ENCODE peak calls at places on chromosomes 1 and 21, in seven cellular contexts. T is ELF-1; N is T-helper 2 cell; R is type B pancreatic cell; U is mesenchymal stem cell; W is Jurkat, Clone E6-1; A is T-helper 9 cell. J is an unnamed sample.

GRCh38 chr1:159141584-159142518 is 29.6 kb upstream of the CADM3 start:
- DNase-seq in T (peak; percentile 5), N (no peak), R (no peak), U (no peak), W (no peak), A (no peak), J (no peak)

GRCh38 chr1:913491-914252 is 10.1 kb upstream of the SAMD11 start:
- DNase-seq in T (no peak), N (no peak), R (no peak), U (no peak), W (no peak), A (no peak), J (no peak)

GRCh38 chr1:59473813-59474212 is 176.9 kb downstream of the FGGY start:
- DNase-seq in T (no peak), N (no peak), R (no peak), U (no peak), W (no peak), A (no peak), J (no peak)

GRCh38 chr21:45286671-45287437 is 841 bp downstream of the POFUT2 start:
- DNase-seq in T (peak; percentile 81), N (no peak), R (peak; percentile 75), U (peak; percentile 48), W (no peak), A (no peak), J (no peak)

GRCh38 chr21:43957128-43957571 is 55.0 kb upstream of the TRAPPC10 start:
- DNase-seq in T (no peak), N (no peak), R (peak; percentile 68), U (no peak), W (no peak), A (no peak), J (no peak)

GRCh38 chr1:168970945-168971799 is 135.3 kb upstream of the ATP1B1 start:
- DNase-seq in T (no peak), N (no peak), R (no peak), U (no peak), W (no peak), A (no peak), J (no peak)

GRCh38 chr1:204083491-204083890 is 10.6 kb downstream of the SOX13 start:
- DNase-seq in T (no peak), N (no peak), R (no peak), U (no peak), W (no peak), A (no peak), J (no peak)

GRCh38 chr1:234977891-234978396 is 150.7 kb downstream of the TOMM20 start:
- DNase-seq in T (no peak), N (no peak), R (no peak), U (no peak), W (peak; percentile 46), A (peak; percentile 25), J (no peak)

GRCh38 chr1:234768569-234769283 is 158.7 kb upstream of the IRF2BP2 start:
- DNase-seq in T (no peak), N (peak; percentile 30), R (no peak), U (no peak), W (no peak), A (no peak), J (no peak)

GRCh38 chr1:169108897-169109560 is 2.5 kb downstream of the ATP1B1 start:
- DNase-seq in T (no peak), N (no peak), R (no peak), U (peak; percentile 88), W (no peak), A (no peak), J (no peak)

GRCh38 chr1:232578681-232579195 is 51.2 kb downstream of the SIPA1L2 start:
- DNase-seq in T (peak; percentile 58), N (no peak), R (no peak), U (peak; percentile 63), W (peak; percentile 76), A (no peak), J (no peak)

GRCh38 chr1:33072707-33073106 is 8.2 kb upstream of the AZIN2 start:
- DNase-seq in T (no peak), N (no peak), R (no peak), U (no peak), W (no peak), A (no peak), J (no peak)

GRCh38 chr1:198653815-198654413 is 15.1 kb downstream of the PTPRC start:
- DNase-seq in T (no peak), N (no peak), R (no peak), U (no peak), W (no peak), A (no peak), J (no peak)

GRCh38 chr1:44040418-44040817 is 9.2 kb upstream of the SLC6A9 start:
- DNase-seq in T (no peak), N (no peak), R (no peak), U (no peak), W (no peak), A (no peak), J (no peak)

GRCh38 chr1:67460648-67461500 is 30.7 kb upstream of the SERBP1 start:
- DNase-seq in T (peak; percentile 54), N (no peak), R (no peak), U (no peak), W (no peak), A (no peak), J (no peak)

GRCh38 chr1:56688522-56689026 is 43.5 kb downstream of the PRKAA2 start:
- DNase-seq in T (peak; percentile 31), N (no peak), R (no peak), U (peak; percentile 77), W (no peak), A (no peak), J (no peak)

GRCh38 chr1:187294421-187295201 is 465.9 kb downstream of the PLA2G4A start:
- DNase-seq in T (no peak), N (no peak), R (no peak), U (no peak), W (no peak), A (no peak), J (no peak)

GRCh38 chr1:235953801-235954200 is 87.1 kb upstream of the LYST start:
- DNase-seq in T (no peak), N (no peak), R (no peak), U (peak; percentile 82), W (no peak), A (no peak), J (no peak)

GRCh38 chr21:36973986-36974850 is 7.7 kb upstream of the HLCS start:
- DNase-seq in T (no peak), N (no peak), R (no peak), U (no peak), W (no peak), A (no peak), J (no peak)

GRCh38 chr1:245753807-245754206 is 599.0 kb downstream of the KIF26B start:
- DNase-seq in T (no peak), N (no peak), R (no peak), U (no peak), W (no peak), A (no peak), J (no peak)

GRCh38 chr1:201164645-201165044 is 10.4 kb upstream of the TMEM9 start:
- DNase-seq in T (no peak), N (no peak), R (no peak), U (no peak), W (no peak), A (no peak), J (no peak)

GRCh38 chr1:3459940-3460652 is 5.6 kb downstream of the ARHGEF16 start:
- DNase-seq in T (peak; percentile 59), N (no peak), R (no peak), U (no peak), W (no peak), A (no peak), J (no peak)

GRCh38 chr1:1061682-1062363 is 12.3 kb downstream of the RNF223 start:
- DNase-seq in T (no peak), N (no peak), R (no peak), U (no peak), W (no peak), A (no peak), J (no peak)

GRCh38 chr1:17696417-17697301 is 58.5 kb upstream of the ACTL8 start:
- DNase-seq in T (peak; percentile 59), N (no peak), R (no peak), U (peak; percentile 63), W (no peak), A (no peak), J (no peak)

GRCh38 chr21:33864150-33864549 is 51.5 kb downstream of the ATP5PO start:
- DNase-seq in T (no peak), N (no peak), R (no peak), U (no peak), W (no peak), A (no peak), J (no peak)

GRCh38 chr1:223712184-223712855 is at the start of gene CAPN2:
- DNase-seq in T (peak; percentile 78), N (peak; percentile 27), R (peak; percentile 88), U (peak; percentile 89), W (no peak), A (peak; percentile 51), J (no peak)

GRCh38 chr1:99429754-99430153 is 165.5 kb downstream of the PLPPR4 start:
- DNase-seq in T (no peak), N (no peak), R (no peak), U (no peak), W (no peak), A (no peak), J (no peak)

GRCh38 chr21:44348861-44349260 is 4.6 kb upstream of the TRPM2 start:
- DNase-seq in T (no peak), N (no peak), R (peak; percentile 66), U (no peak), W (no peak), A (no peak), J (no peak)

GRCh38 chr1:110477445-110477957 is 26.6 kb downstream of the PROK1 start:
- DNase-seq in T (peak; percentile 61), N (no peak), R (no peak), U (no peak), W (no peak), A (no peak), J (no peak)

GRCh38 chr1:184052194-184052559 is 647 bp downstream of the TSEN15 start:
- DNase-seq in T (no peak), N (no peak), R (no peak), U (peak; percentile 31), W (peak; percentile 11), A (no peak), J (no peak)

GRCh38 chr1:226891846-226892533 is 21.6 kb downstream of the PSEN2 start:
- DNase-seq in T (no peak), N (no peak), R (no peak), U (peak; percentile 29), W (no peak), A (no peak), J (no peak)

GRCh38 chr1:234327577-234328164 is 45.6 kb upstream of the COA6 start:
- DNase-seq in T (peak; percentile 12), N (no peak), R (no peak), U (no peak), W (no peak), A (no peak), J (no peak)

GRCh38 chr1:153260980-153261792 is 1.7 kb downstream of the LORICRIN start:
- DNase-seq in T (peak; percentile 33), N (no peak), R (no peak), U (peak; percentile 1), W (no peak), A (peak; percentile 7), J (no peak)

GRCh38 chr1:225526878-225527277 is 99.0 kb upstream of the LBR start:
- DNase-seq in T (no peak), N (no peak), R (no peak), U (no peak), W (no peak), A (no peak), J (no peak)

GRCh38 chr1:51518730-51519047 is 377 bp downstream of the EPS15 start:
- DNase-seq in T (no peak), N (peak; percentile 14), R (no peak), U (no peak), W (no peak), A (peak; percentile 41), J (no peak)

GRCh38 chr21:45443595-45444181 is 38.7 kb downstream of the COL18A1 start:
- DNase-seq in T (no peak), N (no peak), R (no peak), U (no peak), W (no peak), A (no peak), J (no peak)

GRCh38 chr21:38494688-38495087 is 3.6 kb downstream of the ERG start:
- DNase-seq in T (peak; percentile 18), N (no peak), R (no peak), U (peak; percentile 35), W (no peak), A (no peak), J (no peak)

GRCh38 chr1:174890024-174890423 is 109.7 kb upstream of the CACYBP start:
- DNase-seq in T (no peak), N (no peak), R (no peak), U (no peak), W (no peak), A (no peak), J (no peak)